ENCODE peak calls at places on chromosomes 12 and 14, in six cellular contexts. J is GM23248, H is tibial artery, V is coronary artery, A is thoracic aorta, Z is right cardiac atrium. Y is an unnamed sample.

GRCh38 chr14:37550511-37550910 is 44.5 kb downstream of the FOXA1 start:
- DNase-seq in A (no peak), H (no peak), V (no peak), Z (no peak), J (peak; percentile 33), Y (no peak)

GRCh38 chr12:125773033-125773432 is 707.8 kb downstream of the AACS start:
- DNase-seq in V (no peak), Z (no peak), J (peak; percentile 2), A (no peak), H (no peak), Y (no peak)

GRCh38 chr14:22977684-22978486 is 4.5 kb downstream of the AJUBA start:
- DNase-seq in H (peak; percentile 76), A (no peak), V (peak; percentile 82), J (peak; percentile 71), Z (no peak), Y (no peak)

GRCh38 chr14:58667900-58668299 is 30.1 kb downstream of the DACT1 start:
- DNase-seq in Z (no peak), H (no peak), A (no peak), J (no peak), V (no peak), Y (no peak)

GRCh38 chr12:58916891-58917570 is 3.3 kb downstream of the LRIG3 start:
- DNase-seq in V (no peak), H (no peak), J (peak; percentile 79), Z (no peak), A (no peak), Y (peak; percentile 60)

GRCh38 chr12:62924084-62924483 is 10.9 kb downstream of the PPM1H start:
- DNase-seq in H (no peak), V (no peak), J (no peak), Z (no peak), A (no peak), Y (no peak)

GRCh38 chr14:99819514-99819913 is 26.3 kb downstream of the EML1 start:
- DNase-seq in Z (no peak), A (no peak), J (no peak), H (no peak), V (no peak), Y (no peak)

GRCh38 chr12:82415402-82415801 is 57.1 kb downstream of the METTL25 start:
- DNase-seq in Z (no peak), J (peak; percentile 46), V (no peak), H (no peak), A (no peak), Y (peak; percentile 71)

GRCh38 chr12:45696049-45696448 is 33.5 kb upstream of the ARID2 start:
- DNase-seq in Z (no peak), A (no peak), V (no peak), H (no peak), J (no peak), Y (no peak)

GRCh38 chr12:111166779-111167540 is 201.9 kb downstream of the PHETA1 start:
- DNase-seq in Z (peak; percentile 62), V (no peak), J (no peak), A (no peak), H (no peak), Y (no peak)

GRCh38 chr12:9751204-9752144 is 9.2 kb downstream of the CD69 start:
- DNase-seq in Z (no peak), H (no peak), V (no peak), J (peak; percentile 69), A (no peak), Y (no peak)

GRCh38 chr12:20342111-20342510 is 26.2 kb upstream of the PDE3A start:
- DNase-seq in A (no peak), Z (no peak), H (no peak), V (no peak), J (peak; percentile 67), Y (peak; percentile 80)

GRCh38 chr12:6249580-6249979 is 49.4 kb downstream of the CD9 start:
- DNase-seq in V (no peak), J (no peak), H (no peak), Z (no peak), A (no peak), Y (no peak)

GRCh38 chr12:61513972-61514371 is 746.2 kb upstream of the USP15 start:
- DNase-seq in A (no peak), H (no peak), J (no peak), Z (no peak), V (no peak), Y (no peak)

GRCh38 chr14:99268776-99269510 is 3.1 kb downstream of the BCL11B start:
- DNase-seq in J (no peak), V (no peak), H (peak; percentile 25), A (no peak), Z (no peak), Y (no peak)

GRCh38 chr12:48997719-48998496 is 1.3 kb downstream of the DDN start:
- DNase-seq in Z (no peak), V (no peak), A (no peak), J (no peak), H (no peak), Y (no peak)

GRCh38 chr12:131754184-131754583 is 43.3 kb downstream of the SFSWAP start:
- DNase-seq in V (no peak), A (no peak), Z (no peak), H (peak; percentile 41), J (no peak), Y (no peak)

GRCh38 chr12:47777741-47778558 is 4.9 kb downstream of the SLC48A1 start:
- DNase-seq in H (no peak), J (peak; percentile 31), Z (peak; percentile 47), V (no peak), A (no peak), Y (no peak)

GRCh38 chr12:114918535-114919233 is 234.7 kb upstream of the TBX3 start:
- DNase-seq in A (no peak), V (no peak), Z (no peak), H (no peak), J (peak; percentile 81), Y (peak; percentile 35)

GRCh38 chr14:104094709-104095425 is 9.4 kb downstream of the ASPG start:
- DNase-seq in V (no peak), J (peak; percentile 55), A (no peak), H (no peak), Z (peak; percentile 48), Y (peak; percentile 39)

GRCh38 chr12:116598341-116599284 is 39.4 kb downstream of the MAP1LC3B2 start:
- DNase-seq in V (no peak), J (peak; percentile 57), Z (no peak), A (no peak), H (no peak), Y (no peak)

GRCh38 chr12:93868771-93869170 is 191.6 kb downstream of the CRADD start:
- DNase-seq in A (no peak), J (peak; percentile 66), Z (no peak), V (no peak), H (no peak), Y (peak; percentile 11)

GRCh38 chr12:113088971-113089756 is 32.6 kb downstream of the DTX1 start:
- DNase-seq in Z (no peak), H (no peak), A (no peak), V (no peak), J (no peak), Y (no peak)

GRCh38 chr12:109291531-109292341 is 17.3 kb downstream of the FOXN4 start:
- DNase-seq in A (no peak), V (no peak), H (peak; percentile 77), Z (peak; percentile 67), J (peak; percentile 56), Y (no peak)

GRCh38 chr14:35374273-35374681 is 30.3 kb downstream of the NFKBIA start:
- DNase-seq in J (peak; percentile 98), H (peak; percentile 80), V (no peak), Z (peak; percentile 45), A (no peak), Y (peak; percentile 88)

GRCh38 chr12:46266382-46266791 is 2.5 kb downstream of the SLC38A1 start:
- DNase-seq in H (no peak), Z (no peak), J (peak; percentile 46), A (no peak), V (no peak), Y (peak; percentile 31)

DNA sequence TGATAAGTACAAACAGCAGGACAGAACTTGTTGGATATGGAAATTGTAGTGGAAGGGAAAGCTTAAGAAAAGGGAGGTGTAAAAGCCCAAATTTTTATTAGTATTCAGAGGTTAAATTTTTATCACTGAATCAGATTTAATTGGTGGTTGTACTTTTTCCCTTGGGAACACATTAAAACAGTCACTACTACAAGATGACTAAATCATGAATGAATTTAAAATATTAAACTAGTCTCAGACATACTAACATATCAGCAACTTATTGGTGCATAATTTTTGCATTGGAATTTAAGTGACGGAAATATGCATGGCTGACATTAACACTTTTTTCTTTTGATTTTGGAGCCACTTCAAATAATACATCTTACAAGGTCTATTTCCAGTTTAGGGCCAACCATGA is 27.6 kb downstream of the SAMD4A start:
- DNase-seq in Z (no peak), J (peak; percentile 65), V (no peak), H (no peak), A (no peak), Y (no peak)
- H3K27ac ChIP-seq in Z (no peak overlapping the region), J (peak overlapping the region; percentile 6), V (no peak overlapping the region), H (no peak overlapping the region), A (no peak overlapping the region), Y (peak overlapping the region; percentile 27)

GRCh38 chr12:1916396-1917171 is 1.9 kb downstream of the CACNA2D4 start:
- DNase-seq in H (peak; percentile 64), J (no peak), A (no peak), V (no peak), Z (peak; percentile 65), Y (no peak)
- H3K27ac ChIP-seq in H (no peak overlapping the region), J (no peak overlapping the region), A (no peak overlapping the region), V (no peak overlapping the region), Z (peak overlapping the region; percentile 50), Y (no peak overlapping the region)

DNA sequence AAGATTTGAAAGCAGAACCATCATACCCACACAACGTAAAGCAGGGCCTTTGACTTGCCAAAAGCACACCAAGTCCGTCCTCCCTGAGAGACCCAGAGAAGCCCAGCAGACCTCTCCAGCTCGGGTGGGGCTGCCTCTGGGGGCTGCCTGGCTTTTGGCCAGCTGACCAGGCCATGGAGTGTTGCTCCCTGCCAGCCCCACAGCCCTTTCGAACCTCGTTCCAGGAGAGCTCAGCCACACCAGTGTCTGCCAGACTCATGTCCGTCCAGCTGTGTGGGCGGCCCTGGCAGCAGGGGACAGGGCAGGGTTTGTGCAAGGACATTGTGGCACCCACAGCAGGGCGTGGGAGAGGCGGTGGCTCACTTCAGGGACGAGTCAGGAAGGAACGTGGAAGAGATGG is 22.6 kb upstream of the IRF2BPL start:
- DNase-seq in Z (peak; percentile 90), J (peak; percentile 73), H (peak; percentile 95), V (peak; percentile 93), A (peak; percentile 78), Y (no peak)
- H3K27ac ChIP-seq in Z (peak overlapping the region; percentile 99), J (peak overlapping the region; percentile 40), H (peak overlapping the region; percentile 80), V (peak overlapping the region; percentile 68), A (peak overlapping the region; percentile 79), Y (no peak overlapping the region)

GRCh38 chr12:50017653-50018052 is 7.6 kb downstream of the RACGAP1 start:
- DNase-seq in V (no peak), J (peak; percentile 52), A (no peak), H (no peak), Z (peak; percentile 22), Y (no peak)

GRCh38 chr12:50014342-50014741 is 11.0 kb downstream of the RACGAP1 start:
- DNase-seq in Z (no peak), A (no peak), V (no peak), H (no peak), J (no peak), Y (no peak)

GRCh38 chr12:50018968-50019367 is 6.3 kb downstream of the RACGAP1 start:
- DNase-seq in H (no peak), J (no peak), A (no peak), Z (no peak), V (no peak), Y (no peak)

GRCh38 chr12:50019524-50019923 is 5.8 kb downstream of the RACGAP1 start:
- DNase-seq in Z (no peak), H (no peak), V (no peak), J (no peak), A (no peak), Y (no peak)

GRCh38 chr12:50017047-50017446 is 8.2 kb downstream of the RACGAP1 start:
- DNase-seq in V (peak; percentile 78), H (peak; percentile 78), J (peak; percentile 96), A (peak; percentile 50), Z (peak; percentile 64), Y (peak; percentile 86)
- H3K27ac ChIP-seq in V (peak overlapping the region; percentile 50), H (peak overlapping the region; percentile 17), J (peak overlapping the region; percentile 81), A (no peak overlapping the region), Z (no peak overlapping the region), Y (peak overlapping the region; percentile 57)

Y was measured in brain microvascular endothelial cell.